ENCODE peak calls at places on chromosomes 16 and 17, in eight cellular contexts. R is neural progenitor cell, D is sigmoid colon, I is colonic mucosa, G is mesendoderm, A is tibial nerve, L is right lobe of liver, W is GM23248. Q is an unnamed sample. For H3K27me3, the result is how much of the 10 kb centered on the place peaks cover.

GRCh38 chr17:51035436-51035835 is 85.2 kb downstream of the SPAG9 start:
- DNase-seq in R (peak), D (no peak), I (no peak), G (peak), A (no peak), L (no peak), W (peak), Q (no peak)

GRCh38 chr16:763386-763785 is 2.9 kb downstream of the MSLN start:
- DNase-seq in R (no peak), D (no peak), I (no peak), G (no peak), A (no peak), L (no peak), W (no peak), Q (no peak)

GRCh38 chr17:35489944-35490343 is 41.4 kb upstream of the SLFN13 start:
- DNase-seq in R (no peak), D (no peak), I (no peak), G (peak), A (no peak), L (no peak), W (no peak), Q (no peak)

GRCh38 chr16:69514366-69514765 is 51.4 kb upstream of the NFAT5 start:
- DNase-seq in R (no peak), D (no peak), I (no peak), G (no peak), A (no peak), L (no peak), W (no peak), Q (no peak)

GRCh38 chr16:80285089-80285488 is 255.7 kb upstream of the DYNLRB2 start:
- DNase-seq in R (no peak), D (no peak), I (no peak), G (no peak), A (no peak), L (no peak), W (peak), Q (no peak)

GRCh38 chr17:13601776-13602551 is at the start of gene HS3ST3A1:
- DNase-seq in R (peak), D (peak), I (peak), G (peak), A (no peak), L (peak), W (peak), Q (no peak)

GRCh38 chr17:27849474-27850185 is 43.5 kb downstream of the LYRM9 start:
- DNase-seq in R (no peak), D (no peak), I (no peak), G (no peak), A (no peak), L (no peak), W (no peak), Q (no peak)

GRCh38 chr17:56536766-56537165 is 56.7 kb upstream of the NOG start:
- DNase-seq in R (no peak), D (no peak), I (no peak), G (no peak), A (no peak), L (no peak), W (no peak), Q (no peak)

GRCh38 chr16:67987460-67988160 is 7.3 kb upstream of the DPEP3 start:
- DNase-seq in R (no peak), D (no peak), I (no peak), G (no peak), A (no peak), L (no peak), W (no peak), Q (no peak)

GRCh38 chr17:47257651-47258339 is 4.2 kb downstream of the ITGB3 start:
- DNase-seq in R (no peak), D (no peak), I (no peak), G (no peak), A (no peak), L (no peak), W (peak), Q (no peak)

GRCh38 chr17:5472511-5472910 is 3.7 kb upstream of the DHX33 start:
- DNase-seq in R (no peak), D (no peak), I (no peak), G (no peak), A (no peak), L (no peak), W (peak), Q (no peak)

GRCh38 chr17:2436516-2436915 is 35.7 kb upstream of the MNT start:
- DNase-seq in R (no peak), D (no peak), I (no peak), G (no peak), A (no peak), L (no peak), W (no peak), Q (no peak)

GRCh38 chr16:72836181-72836580 is 211.7 kb downstream of the ZFHX3 start:
- DNase-seq in R (no peak), D (no peak), I (no peak), G (no peak), A (no peak), L (peak), W (no peak), Q (no peak)

GRCh38 chr16:72833491-72833890 is 214.4 kb downstream of the ZFHX3 start:
- DNase-seq in R (no peak), D (no peak), I (no peak), G (no peak), A (no peak), L (no peak), W (no peak), Q (no peak)

GRCh38 chr16:72835041-72835440 is 212.9 kb downstream of the ZFHX3 start:
- DNase-seq in R (no peak), D (no peak), I (no peak), G (no peak), A (no peak), L (no peak), W (no peak), Q (no peak)

GRCh38 chr16:72833969-72834368 is 214.0 kb downstream of the ZFHX3 start:
- DNase-seq in R (no peak), D (no peak), I (no peak), G (no peak), A (no peak), L (no peak), W (no peak), Q (no peak)

DNA sequence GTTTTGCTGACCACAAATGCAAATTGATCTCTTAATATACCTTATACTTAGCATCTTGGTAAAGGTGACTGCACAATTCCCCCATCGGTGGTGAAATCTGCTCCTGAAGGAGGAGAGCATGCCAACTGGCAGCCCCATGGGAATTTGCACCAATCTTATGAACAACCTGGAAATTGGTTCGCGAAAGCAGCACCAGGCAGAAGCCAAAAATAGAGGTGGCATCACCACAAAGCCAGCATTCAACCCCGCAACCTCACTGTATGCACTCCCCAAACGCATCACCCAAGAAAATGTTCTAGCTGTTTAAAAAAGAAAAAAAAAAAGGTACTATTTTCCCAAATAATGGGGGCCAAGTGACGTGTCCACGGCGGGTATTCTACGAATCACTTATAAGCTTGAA is 213.4 kb downstream of the ZFHX3 start:
- DNase-seq in R (no peak), D (no peak), I (no peak), G (no peak), A (no peak), L (no peak), W (no peak), Q (no peak)
- H3K27ac ChIP-seq in R (no peak), D (no peak), I (no peak), G (no peak), A (no peak), L (no peak), W (no peak), Q (no peak)

GRCh38 chr17:8949061-8949622 is 16.4 kb downstream of the PIK3R5 start:
- DNase-seq in R (no peak), D (no peak), I (no peak), G (no peak), A (no peak), L (no peak), W (no peak), Q (no peak)

GRCh38 chr17:8947201-8947600 is 18.3 kb downstream of the PIK3R5 start:
- DNase-seq in R (no peak), D (no peak), I (no peak), G (no peak), A (no peak), L (no peak), W (peak), Q (no peak)

GRCh38 chr17:8946476-8946875 is 19.0 kb downstream of the PIK3R5 start:
- DNase-seq in R (no peak), D (no peak), I (no peak), G (no peak), A (no peak), L (no peak), W (peak), Q (no peak)

GRCh38 chr17:8946071-8946470 is 19.4 kb downstream of the PIK3R5 start:
- DNase-seq in R (no peak), D (no peak), I (no peak), G (no peak), A (no peak), L (no peak), W (no peak), Q (no peak)

DNA sequence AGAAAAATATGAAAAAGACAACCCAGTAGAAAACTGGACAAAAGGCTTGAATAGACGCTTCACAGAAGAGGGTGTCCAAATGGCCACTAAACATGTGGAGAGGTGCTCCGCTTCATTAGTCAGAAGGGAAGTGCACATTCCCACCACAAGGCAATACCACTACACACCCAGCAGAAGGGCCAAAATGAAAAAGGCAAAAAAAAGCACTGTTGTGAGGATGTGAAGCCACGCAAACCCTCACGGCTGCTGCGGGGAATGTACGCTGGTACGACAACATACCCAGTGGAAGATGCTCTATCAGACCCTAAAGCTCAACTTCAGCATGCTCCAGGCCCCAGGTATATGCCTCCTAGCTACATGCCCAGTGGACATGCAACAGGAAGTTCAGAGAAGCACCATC is 17.0 kb downstream of the PIK3R5 start:
- DNase-seq in R (no peak), D (no peak), I (no peak), G (no peak), A (no peak), L (no peak), W (no peak), Q (no peak)
- H3K4me3 ChIP-seq in R (no peak), D (no peak), I (no peak), G (no peak), A (no peak), L (no peak), W (no peak), Q (no peak)

GRCh38 chr16:55917373-55917919 is 42.3 kb upstream of the CES5A start:
- DNase-seq in R (no peak), D (no peak), I (no peak), G (no peak), A (no peak), L (no peak), W (no peak), Q (no peak)

GRCh38 chr16:55922662-55923061 is 47.5 kb upstream of the CES5A start:
- DNase-seq in R (no peak), D (no peak), I (no peak), G (no peak), A (no peak), L (no peak), W (no peak), Q (no peak)
- H3K27me3 ChIP-seq in R (under half), D (under half), I (under half), G (under half), A (under half), L (under half), W (under half), Q (under half)

GRCh38 chr16:11624645-11625607 is 38.2 kb upstream of the LITAF start:
- DNase-seq in R (no peak), D (no peak), I (no peak), G (no peak), A (no peak), L (no peak), W (peak), Q (no peak)
- H3K27ac ChIP-seq in R (no peak), D (no peak), I (peak), G (no peak), A (no peak), L (no peak), W (peak), Q (no peak)

GRCh38 chr16:56632160-56632847 is at the start of gene MT1M:
- DNase-seq in R (peak), D (peak), I (no peak), G (peak), A (no peak), L (peak), W (peak), Q (no peak)
- H3K4me3 ChIP-seq in R (peak), D (peak), I (peak), G (no peak), A (peak), L (peak), W (peak), Q (peak)

GRCh38 chr16:86052115-86052670 is 153.2 kb downstream of the IRF8 start:
- DNase-seq in R (no peak), D (peak), I (no peak), G (no peak), A (no peak), L (no peak), W (no peak), Q (no peak)
- H3K27me3 ChIP-seq in R (under half), D (under half), I (under half), G (under half), A (under half), L (under half), W (under half), Q (under half)

DNA sequence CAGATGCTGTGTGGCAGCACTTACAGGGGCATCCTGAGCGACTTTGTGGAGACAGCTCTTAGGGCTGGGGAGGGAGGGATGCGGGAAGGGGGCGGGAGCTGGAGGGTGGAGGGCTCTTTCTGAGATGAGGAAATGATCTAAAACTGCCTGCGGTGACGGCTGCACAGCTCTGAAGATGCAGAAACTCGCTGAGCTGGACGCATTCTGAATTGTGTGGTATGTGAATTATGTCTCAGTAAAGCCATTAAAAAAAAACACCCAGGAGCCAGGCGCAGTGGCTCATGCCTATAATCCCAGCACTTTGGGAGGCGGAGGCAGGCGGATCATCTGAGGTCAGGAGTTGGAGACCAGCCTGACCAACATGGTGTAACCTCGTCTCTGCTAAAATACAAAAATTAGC is 19.2 kb downstream of the SLC25A10 start:
- DNase-seq in R (no peak), D (no peak), I (no peak), G (no peak), A (no peak), L (no peak), W (peak), Q (no peak)
- H3K27ac ChIP-seq in R (no peak), D (no peak), I (no peak), G (no peak), A (no peak), L (no peak), W (peak), Q (no peak)

DNA sequence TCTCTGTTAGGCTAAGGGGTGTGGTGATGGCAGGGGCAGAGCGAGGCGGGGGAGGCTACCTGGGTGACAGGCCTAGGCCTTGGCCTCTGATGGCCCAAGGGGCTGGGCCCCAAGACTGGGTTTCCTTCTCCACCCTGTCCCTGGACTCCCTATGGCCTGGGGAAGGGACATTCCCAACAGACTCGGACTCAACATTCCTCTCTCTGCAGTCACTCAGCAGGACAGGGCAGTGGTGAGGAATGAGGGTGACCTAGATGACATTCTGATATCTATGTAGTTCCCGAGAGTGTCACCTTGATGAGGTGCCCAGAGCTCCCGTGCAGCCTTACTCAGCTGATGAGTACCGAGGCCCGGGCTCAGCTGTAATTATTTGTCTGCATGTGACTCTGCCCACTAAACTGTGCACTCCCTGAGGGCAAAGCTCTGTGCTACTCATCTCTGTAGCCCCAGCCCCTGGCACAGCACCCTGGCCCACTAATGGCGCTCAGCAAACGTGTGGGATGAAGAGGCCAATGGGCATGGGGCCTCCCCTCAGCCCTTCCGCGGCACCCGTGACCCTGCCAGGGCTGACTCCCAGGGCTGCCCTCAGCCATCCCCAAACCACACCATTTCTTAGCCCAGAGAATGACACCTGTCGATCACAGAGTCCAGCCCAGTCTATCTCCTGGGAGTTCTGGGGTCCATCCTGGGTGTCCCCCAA is 2.2 kb downstream of the PLCD3 start:
- DNase-seq in R (no peak), D (peak), I (peak), G (peak), A (no peak), L (no peak), W (peak), Q (no peak)
- H3K4me3 ChIP-seq in R (no peak), D (no peak), I (no peak), G (no peak), A (no peak), L (no peak), W (no peak), Q (peak)

DNA sequence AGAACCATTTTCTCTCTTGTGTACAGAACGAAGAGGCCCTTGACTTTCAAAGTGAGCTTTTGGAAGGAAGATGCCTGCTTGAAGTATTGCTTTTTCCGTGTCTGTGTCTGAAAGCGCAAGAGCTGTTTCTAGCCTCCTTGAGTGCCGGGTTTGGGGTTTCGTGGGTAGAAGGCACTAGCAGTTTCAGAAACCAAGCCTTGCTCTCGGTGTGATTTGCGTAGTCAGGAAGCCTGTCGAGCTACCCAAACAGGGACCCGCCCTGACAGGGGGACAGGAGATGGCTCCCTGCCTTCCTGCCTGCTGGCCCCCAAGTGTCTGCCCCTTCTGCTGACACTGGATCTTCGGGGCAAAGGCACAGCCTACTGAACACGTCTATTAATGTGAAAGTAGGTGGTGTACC is 322.0 kb downstream of the MAF start:
- DNase-seq in R (no peak), D (no peak), I (no peak), G (no peak), A (no peak), L (no peak), W (no peak), Q (no peak)
- H3K27me3 ChIP-seq in R (under half), D (under half), I (under half), G (under half), A (under half), L (under half), W (under half), Q (under half)

GRCh38 chr17:78263736-78264340 is 32.4 kb downstream of the TMEM235 start:
- DNase-seq in R (no peak), D (no peak), I (no peak), G (no peak), A (no peak), L (no peak), W (no peak), Q (no peak)
- H3K27ac ChIP-seq in R (no peak), D (peak), I (peak), G (no peak), A (peak), L (no peak), W (no peak), Q (no peak)

Q was measured in thoracic aorta.